ENCODE peak calls at places on chromosome 18, in ten cellular contexts. H is DMS79 treated with DMSO at 0.1 percent for 48 hours; B is GDM1; X is T-cell; S is stimulated activated naive CD8-positive, alpha-beta T cell treated with anti-CD3 and anti-CD28 coated beads, Interleukin-15, Interleukin-2, amounts not matched to agents 100 U/mL and 50 U/mL, for 24 hours; Q is HTR-8/SVneo; Z is activated CD8-positive, alpha-beta T cell treated with anti-CD3 and anti-CD28 coated beads, Interleukin-2, amount 10 ng/mL, durations not matched to agents 7 days and 5 days; T is stimulated activated CD4-positive, alpha-beta T cell treated with anti-CD3 and anti-CD28 coated beads, Interleukin-2, amount 100 ng/mL, for 48 hours; L is amygdala; Y is DMS153. F is an unnamed sample.

GRCh38 chr18:74281011-74281638 is 10.6 kb downstream of the CYB5A start:
- DNase-seq in H (peak), B (no peak), X (no peak), S (no peak), Q (no peak), Z (no peak), T (no peak), L (no peak), Y (no peak), F (no peak)

GRCh38 chr18:73691118-73691517 is 456.5 kb downstream of the FBXO15 start:
- DNase-seq in H (no peak), B (no peak), X (no peak), S (no peak), Q (no peak), Z (no peak), T (no peak), L (no peak), Y (no peak), F (no peak)

GRCh38 chr18:42742976-42743755 is 372.3 kb downstream of the RIT2 start:
- DNase-seq in H (no peak), B (no peak), X (no peak), S (no peak), Q (no peak), Z (no peak), T (no peak), L (no peak), Y (no peak), F (no peak)

GRCh38 chr18:49858309-49859005 is 45.1 kb upstream of the ACAA2 start:
- DNase-seq in H (peak), B (peak), X (peak), S (peak), Q (peak), Z (peak), T (peak), L (no peak), Y (peak), F (peak)

GRCh38 chr18:27109403-27109802 is 75.7 kb downstream of the CHST9 start:
- DNase-seq in H (no peak), B (no peak), X (no peak), S (no peak), Q (no peak), Z (no peak), T (no peak), L (no peak), Y (no peak), F (no peak)

GRCh38 chr18:44968336-44968735 is 287.6 kb downstream of the SETBP1 start:
- DNase-seq in H (no peak), B (no peak), X (no peak), S (no peak), Q (no peak), Z (no peak), T (no peak), L (no peak), Y (no peak), F (no peak)

GRCh38 chr18:11946756-11947155 is 34.6 kb upstream of the IMPA2 start:
- DNase-seq in H (no peak), B (no peak), X (no peak), S (no peak), Q (no peak), Z (no peak), T (no peak), L (no peak), Y (no peak), F (no peak)

GRCh38 chr18:73733806-73734314 is 413.8 kb downstream of the FBXO15 start:
- DNase-seq in H (no peak), B (no peak), X (no peak), S (no peak), Q (no peak), Z (no peak), T (no peak), L (no peak), Y (no peak), F (no peak)